ENCODE peak calls at places on chromosomes 4 and X, in four cellular contexts. P is head of caudate nucleus, N is NB4, G is COLO829. F is an unnamed sample.

GRCh38 chr4:5156677-5157076 is 105.4 kb downstream of the STK32B start:
- DNase-seq in P (no peak), N (no peak), G (no peak), F (no peak)

GRCh38 chr4:57943672-57944071 is 833.5 kb upstream of the IGFBP7 start:
- DNase-seq in P (no peak), N (peak; percentile 22), G (no peak), F (no peak)

GRCh38 chr4:52507774-52508173 is 151.3 kb downstream of the USP46 start:
- DNase-seq in P (no peak), N (no peak), G (no peak), F (no peak)

GRCh38 chr4:100289980-100290379 is 99.7 kb upstream of the DDIT4L start:
- DNase-seq in P (no peak), N (no peak), G (no peak), F (no peak)

GRCh38 chr4:93828332-93828829 is at the start of gene ATOH1:
- DNase-seq in P (peak; percentile 27), N (no peak), G (no peak), F (no peak)

GRCh38 chr4:24747234-24747975 is 48.0 kb upstream of the SOD3 start:
- DNase-seq in P (no peak), N (no peak), G (no peak), F (no peak)

GRCh38 chr4:176409627-176410026 is 89.9 kb downstream of the SPCS3 start:
- DNase-seq in P (no peak), N (no peak), G (peak; percentile 52), F (no peak)

GRCh38 chrX:141642979-141643378 is 53.5 kb downstream of the SPANXA2 start:
- DNase-seq in P (no peak), N (no peak), G (no peak), F (no peak)

GRCh38 chr4:165381821-165382373 is 3.1 kb downstream of the CPE start:
- DNase-seq in P (no peak), N (no peak), G (no peak), F (no peak)

GRCh38 chr4:185106353-185106752 is 36.7 kb upstream of the SLC25A4 start:
- DNase-seq in P (no peak), N (no peak), G (no peak), F (no peak)

GRCh38 chrX:125544856-125545255 is 225.2 kb downstream of the TEX13C start:
- DNase-seq in P (no peak), N (no peak), G (no peak), F (no peak)

GRCh38 chr4:177235026-177235425 is 74.6 kb upstream of the NEIL3 start:
- DNase-seq in P (no peak), N (no peak), G (peak; percentile 26), F (no peak)

GRCh38 chr4:8914461-8915171 is 43.0 kb upstream of the HMX1 start:
- DNase-seq in P (no peak), N (peak; percentile 2), G (no peak), F (no peak)

GRCh38 chr4:95388911-95389310 is 159.9 kb downstream of the UNC5C start:
- DNase-seq in P (no peak), N (no peak), G (no peak), F (no peak)

GRCh38 chr4:88599714-88600113 is 7.4 kb downstream of the HERC3 start:
- DNase-seq in P (no peak), N (no peak), G (peak; percentile 33), F (no peak)

GRCh38 chr4:76966024-76966579 is 16.6 kb downstream of the SEPTIN11 start:
- DNase-seq in P (no peak), N (no peak), G (no peak), F (no peak)

GRCh38 chr4:13527983-13528822 is 16.1 kb downstream of the NKX3-2 start:
- DNase-seq in P (no peak), N (peak; percentile 93), G (no peak), F (no peak)

GRCh38 chr4:81215219-81215892 is at the start of gene PRKG2:
- DNase-seq in P (no peak), N (no peak), G (no peak), F (no peak)

GRCh38 chr4:87975466-87975865 is at the start of gene SPP1:
- DNase-seq in P (peak; percentile 84), N (peak; percentile 92), G (peak; percentile 59), F (no peak)